ENCODE peak calls at places on chromosomes 16 and 17, in four cellular contexts. One of them, this sample, is unnamed.

GRCh38 chr16:87538160-87538559 is 45.3 kb upstream of the ZCCHC14 start:
- DNase-seq in K562: no peak
- DNase-seq in HCT116: no peak
- DNase-seq in HepG2: no peak
- DNase-seq in this sample: no peak

GRCh38 chr16:15973460-15973859 is 24.0 kb downstream of the ABCC1 start:
- DNase-seq in K562: no peak
- DNase-seq in HCT116: no peak
- DNase-seq in HepG2: no peak
- DNase-seq in this sample: no peak

GRCh38 chr17:36934144-36934758 is 3.0 kb upstream of the LHX1 start:
- DNase-seq in K562: no peak
- DNase-seq in HCT116: no peak
- DNase-seq in HepG2: no peak
- DNase-seq in this sample: peak; percentile 68

GRCh38 chr16:29312835-29313558 is 93.5 kb downstream of the NPIPB11 start:
- DNase-seq in K562: no peak
- DNase-seq in HCT116: no peak
- DNase-seq in HepG2: no peak
- DNase-seq in this sample: no peak

GRCh38 chr17:61218438-61218837 is 181.2 kb upstream of the TBX2 start:
- DNase-seq in K562: no peak
- DNase-seq in HCT116: no peak
- DNase-seq in HepG2: no peak
- DNase-seq in this sample: no peak

GRCh38 chr17:34151081-34151480 is 104.0 kb upstream of the CCL2 start:
- DNase-seq in K562: no peak
- DNase-seq in HCT116: no peak
- DNase-seq in HepG2: no peak
- DNase-seq in this sample: no peak

GRCh38 chr16:89119661-89120141 is 26.0 kb downstream of the ACSF3 start:
- DNase-seq in K562: no peak
- DNase-seq in HCT116: no peak
- DNase-seq in HepG2: no peak
- DNase-seq in this sample: no peak

GRCh38 chr17:44940321-44940720 is 7.3 kb downstream of the KIF18B start:
- DNase-seq in K562: no peak
- DNase-seq in HCT116: no peak
- DNase-seq in HepG2: peak; percentile 69
- DNase-seq in this sample: peak; percentile 11

GRCh38 chr17:60141111-60142018 is 8.4 kb upstream of the CA4 start:
- DNase-seq in K562: no peak
- DNase-seq in HCT116: no peak
- DNase-seq in HepG2: no peak
- DNase-seq in this sample: peak; percentile 34

GRCh38 chr16:21523411-21524067 is 75.8 kb upstream of the METTL9 start:
- DNase-seq in K562: no peak
- DNase-seq in HCT116: no peak
- DNase-seq in HepG2: peak; percentile 80
- DNase-seq in this sample: no peak

GRCh38 chr16:3019594-3020246 is 448 bp upstream of the TNFRSF12A start:
- DNase-seq in K562: no peak
- DNase-seq in HCT116: no peak
- DNase-seq in HepG2: no peak
- DNase-seq in this sample: no peak

GRCh38 chr17:66949501-66949900 is 15.0 kb upstream of the CACNG4 start:
- DNase-seq in K562: no peak
- DNase-seq in HCT116: no peak
- DNase-seq in HepG2: no peak
- DNase-seq in this sample: no peak
- TF ChIP-seq RAD21 in K562: no peak
- TF ChIP-seq RAD21 in HCT116: no peak
- TF ChIP-seq RAD21 in HepG2: no peak
- TF ChIP-seq RAD21 in this sample: no peak

GRCh38 chr17:27990100-27990499 is 52.4 kb upstream of the NLK start:
- DNase-seq in K562: no peak
- DNase-seq in HCT116: no peak
- DNase-seq in HepG2: no peak
- DNase-seq in this sample: no peak
- TF ChIP-seq ELF1 in K562: no peak
- TF ChIP-seq ELF1 in HCT116: no peak
- TF ChIP-seq ELF1 in HepG2: no peak
- TF ChIP-seq ELF1 in this sample: no peak

GRCh38 chr16:23607740-23608139 is 11.6 kb upstream of the NDUFAB1 start:
- DNase-seq in K562: no peak
- DNase-seq in HCT116: no peak
- DNase-seq in HepG2: no peak
- DNase-seq in this sample: no peak
- TF ChIP-seq RAD21 in K562: no peak
- TF ChIP-seq RAD21 in HCT116: no peak
- TF ChIP-seq RAD21 in HepG2: no peak
- TF ChIP-seq RAD21 in this sample: no peak

GRCh38 chr17:74045608-74046007 is 157.9 kb upstream of the RPL38 start:
- DNase-seq in K562: no peak
- DNase-seq in HCT116: no peak
- DNase-seq in HepG2: no peak
- DNase-seq in this sample: no peak
- TF ChIP-seq ELF1 in K562: no peak
- TF ChIP-seq ELF1 in HCT116: no peak
- TF ChIP-seq ELF1 in HepG2: no peak
- TF ChIP-seq ELF1 in this sample: no peak